ENCODE peak calls at places on chromosomes 6 and 20, in four cellular contexts. M is head of caudate nucleus; S is activated effector memory CD4-positive, alpha-beta T cell treated with Interleukin-2 at 50 U/mL for 16 hours; Y is bronchial epithelial cell. W is an unnamed sample.
A peak's percentile ranks its signal among the peaks of the same experiment; 100 is the strongest.

GRCh38 chr6:159071843-159072769 is 27.3 kb upstream of the TAGAP start:
- DNase-seq in M (no peak), S (no peak), Y (no peak), W (no peak)

GRCh38 chr20:48716086-48716485 is 111.7 kb downstream of the PREX1 start:
- DNase-seq in Y (no peak), M (no peak), S (peak; percentile 54), W (no peak)

GRCh38 chr6:3001773-3002293 is 2.1 kb downstream of the NQO2 start:
- DNase-seq in M (no peak), Y (peak; percentile 76), S (no peak), W (peak; percentile 68)

GRCh38 chr6:6351626-6352025 is 31.2 kb upstream of the F13A1 start:
- DNase-seq in S (no peak), M (no peak), Y (peak; percentile 43), W (no peak)

GRCh38 chr20:57400262-57400701 is 9.1 kb downstream of the RBM38 start:
- DNase-seq in M (no peak), Y (no peak), S (no peak), W (peak; percentile 55)

GRCh38 chr20:17023811-17024210 is 203.0 kb upstream of the PCSK2 start:
- DNase-seq in M (no peak), Y (no peak), S (no peak), W (no peak)

GRCh38 chr20:51884561-51884960 is 82.2 kb upstream of the SALL4 start:
- DNase-seq in Y (no peak), M (no peak), S (no peak), W (no peak)

GRCh38 chr6:145669627-145670034 is 65.7 kb downstream of the EPM2A start:
- DNase-seq in M (no peak), Y (peak; percentile 59), S (no peak), W (no peak)

GRCh38 chr20:46934746-46935283 is 40.2 kb downstream of the EYA2 start:
- DNase-seq in M (no peak), S (no peak), Y (no peak), W (no peak)

GRCh38 chr6:122669868-122670267 is 59.7 kb downstream of the PKIB start:
- DNase-seq in M (no peak), Y (peak; percentile 23), S (no peak), W (no peak)

GRCh38 chr6:130470777-130471176 is 105.0 kb downstream of the TMEM200A start:
- DNase-seq in Y (no peak), S (no peak), M (no peak), W (no peak)

GRCh38 chr6:21188505-21189223 is 404.9 kb upstream of the SOX4 start:
- DNase-seq in Y (peak; percentile 87), M (no peak), S (no peak), W (no peak)

GRCh38 chr20:52945862-52946522 is 26.2 kb upstream of the TSHZ2 start:
- DNase-seq in Y (peak; percentile 93), M (no peak), S (no peak), W (no peak)

GRCh38 chr6:150764638-150765456 is 100.7 kb upstream of the MTHFD1L start:
- DNase-seq in S (no peak), M (no peak), Y (no peak), W (no peak)

GRCh38 chr6:30885481-30885998 is 1.2 kb downstream of the DDR1 start:
- DNase-seq in S (no peak), M (peak; percentile 8), Y (peak; percentile 77), W (no peak)

GRCh38 chr6:72080260-72080941 is 194.1 kb downstream of the RIMS1 start:
- DNase-seq in Y (no peak), S (no peak), M (no peak), W (peak; percentile 44)

GRCh38 chr6:35581633-35582032 is 68.9 kb upstream of the TULP1 start:
- DNase-seq in M (no peak), Y (no peak), S (no peak), W (no peak)

GRCh38 chr6:120230008-120230407 is 880.4 kb upstream of the MAN1A1 start:
- DNase-seq in Y (peak; percentile 28), S (no peak), M (no peak), W (no peak)

GRCh38 chr6:42448391-42448790 is 3.3 kb downstream of the TRERF1 start:
- DNase-seq in M (no peak), S (no peak), Y (no peak), W (no peak)

GRCh38 chr20:62516345-62516744 is 40.5 kb upstream of the GATA5 start:
- DNase-seq in S (no peak), Y (no peak), M (no peak), W (no peak)

GRCh38 chr6:4370066-4370465 is 234.7 kb upstream of the ECI2 start:
- DNase-seq in S (no peak), Y (peak; percentile 92), M (no peak), W (no peak)

W was measured in cerebellum.